ENCODE peak calls at places on chromosomes 4 and X, in five cellular contexts. Z, I, M, N and J are unnamed samples.

GRCh38 chr4:74793757-74794340 is 474 bp downstream of the BTC start:
- DNase-seq in N (peak), M (peak), I (peak), Z (no peak), J (peak)

GRCh38 chr4:88059781-88060180 is 52.3 kb downstream of the PKD2 start:
- DNase-seq in N (no peak), Z (no peak), M (no peak), I (no peak), J (no peak)

GRCh38 chr4:122384245-122384644 is 5.4 kb downstream of the ADAD1 start:
- DNase-seq in Z (no peak), N (no peak), M (no peak), I (no peak), J (no peak)

GRCh38 chr4:174222266-174222872 is 61.1 kb downstream of the FBXO8 start:
- DNase-seq in I (peak), N (no peak), Z (no peak), M (peak), J (peak)

GRCh38 chrX:21946925-21947641 is 6.6 kb downstream of the SMS start:
- DNase-seq in N (no peak), I (no peak), M (peak), Z (peak), J (peak)

GRCh38 chrX:85375333-85375738 is 4.1 kb downstream of the POF1B start:
- DNase-seq in I (no peak), M (no peak), N (no peak), Z (no peak), J (no peak)

GRCh38 chrX:9530848-9531274 is 66.0 kb downstream of the TBL1X start:
- DNase-seq in Z (peak), N (peak), M (peak), I (peak), J (peak)

GRCh38 chr4:83781434-83781833 is 245.5 kb downstream of the GPAT3 start:
- DNase-seq in Z (no peak), M (no peak), N (no peak), I (no peak), J (no peak)

GRCh38 chrX:139640259-139640658 is 67.7 kb downstream of the MCF2 start:
- DNase-seq in M (no peak), N (no peak), Z (no peak), I (no peak), J (no peak)

GRCh38 chr4:105417624-105418023 is 56.2 kb downstream of the PPA2 start:
- DNase-seq in M (peak), N (no peak), Z (no peak), I (no peak), J (peak)

GRCh38 chr4:100781433-100781832 is 263.6 kb upstream of the EMCN start:
- DNase-seq in M (no peak), Z (no peak), N (no peak), I (no peak), J (no peak)

GRCh38 chrX:150202641-150203248 is 160.4 kb upstream of the MAMLD1 start:
- DNase-seq in N (no peak), I (no peak), M (peak), Z (no peak), J (peak)

GRCh38 chr4:170089274-170089742 is 448 bp downstream of the AADAT start:
- DNase-seq in M (peak), Z (peak), N (no peak), I (no peak), J (peak)

GRCh38 chrX:153646620-153647373 is at the start of gene DUSP9:
- DNase-seq in Z (no peak), N (no peak), M (peak), I (no peak), J (peak)

GRCh38 chrX:135596495-135596894 is 76.0 kb downstream of the INTS6L start:
- DNase-seq in Z (no peak), N (peak), I (peak), M (peak), J (peak)

GRCh38 chr4:52298444-52298843 is 247.3 kb downstream of the SPATA18 start:
- DNase-seq in Z (no peak), M (peak), N (no peak), I (no peak), J (peak)

GRCh38 chr4:8021796-8022195 is 82.1 kb upstream of the AFAP1 start:
- DNase-seq in I (no peak), M (no peak), N (no peak), Z (no peak), J (no peak)

GRCh38 chrX:1576201-1577101 is 15.0 kb upstream of the AKAP17A start:
- DNase-seq in Z (no peak), M (no peak), I (no peak), N (no peak), J (no peak)

GRCh38 chrX:54452920-54453319 is 12.7 kb downstream of the TSR2 start:
- DNase-seq in I (peak), Z (no peak), N (no peak), M (peak), J (peak)

GRCh38 chr4:40189997-40190396 is 6.8 kb upstream of the RHOH start:
- DNase-seq in Z (no peak), N (no peak), I (peak), M (no peak), J (no peak)

GRCh38 chr4:152273343-152273742 is 262.5 kb downstream of the FBXW7 start:
- DNase-seq in Z (peak), I (no peak), M (no peak), N (no peak), J (peak)

GRCh38 chrX:48666649-48667048 is 16.9 kb upstream of the WAS start:
- DNase-seq in N (no peak), M (no peak), I (no peak), Z (no peak), J (no peak)

GRCh38 chrX:102185967-102186720 is 29.0 kb upstream of the TCP11X1 start:
- DNase-seq in N (no peak), M (no peak), Z (no peak), I (no peak), J (no peak)

GRCh38 chrX:48071064-48071985 is at the start of gene ZNF630:
- DNase-seq in N (peak), I (peak), Z (peak), M (peak), J (peak)

GRCh38 chrX:46574337-46574940 is 874 bp downstream of the CHST7 start:
- DNase-seq in N (peak), M (peak), I (peak), Z (no peak), J (no peak)

GRCh38 chr4:83440148-83440814 is 15.3 kb downstream of the HELQ start:
- DNase-seq in M (no peak), I (no peak), Z (no peak), N (peak), J (no peak)

GRCh38 chr4:14726441-14727405 is 275.6 kb upstream of the CPEB2 start:
- DNase-seq in N (no peak), I (peak), Z (peak), M (peak), J (peak)

GRCh38 chr4:101933855-101934254 is 143.3 kb downstream of the BANK1 start:
- DNase-seq in M (no peak), I (no peak), N (no peak), Z (no peak), J (no peak)

GRCh38 chr4:128155231-128155855 is 94.2 kb downstream of the LARP1B start:
- DNase-seq in I (no peak), N (no peak), Z (no peak), M (no peak), J (no peak)

GRCh38 chr4:76090241-76090691 is 15.8 kb downstream of the ART3 start:
- DNase-seq in I (peak), N (peak), M (peak), Z (peak), J (peak)

GRCh38 chrX:114581528-114582263 is 2.2 kb upstream of the HTR2C start:
- DNase-seq in N (peak), M (no peak), Z (no peak), I (no peak), J (no peak)

GRCh38 chr4:86233681-86234080 is 126.2 kb downstream of the MAPK10 start:
- DNase-seq in M (peak), Z (peak), I (no peak), N (no peak), J (no peak)

GRCh38 chr4:3416821-3417221 is 24.9 kb upstream of the HGFAC start:
- DNase-seq in I (no peak), M (no peak), Z (no peak), N (no peak), J (no peak)

GRCh38 chrX:10039821-10040793 is 72.9 kb downstream of the CLDN34 start:
- DNase-seq in Z (no peak), N (no peak), I (no peak), M (peak), J (peak)

GRCh38 chrX:44080083-44080482 is 106.9 kb upstream of the NDP start:
- DNase-seq in N (no peak), Z (no peak), I (no peak), M (no peak), J (no peak)

GRCh38 chrX:41802958-41803357 is 79.0 kb downstream of the GPR82 start:
- DNase-seq in N (no peak), I (no peak), M (peak), Z (no peak), J (no peak)

DNA sequence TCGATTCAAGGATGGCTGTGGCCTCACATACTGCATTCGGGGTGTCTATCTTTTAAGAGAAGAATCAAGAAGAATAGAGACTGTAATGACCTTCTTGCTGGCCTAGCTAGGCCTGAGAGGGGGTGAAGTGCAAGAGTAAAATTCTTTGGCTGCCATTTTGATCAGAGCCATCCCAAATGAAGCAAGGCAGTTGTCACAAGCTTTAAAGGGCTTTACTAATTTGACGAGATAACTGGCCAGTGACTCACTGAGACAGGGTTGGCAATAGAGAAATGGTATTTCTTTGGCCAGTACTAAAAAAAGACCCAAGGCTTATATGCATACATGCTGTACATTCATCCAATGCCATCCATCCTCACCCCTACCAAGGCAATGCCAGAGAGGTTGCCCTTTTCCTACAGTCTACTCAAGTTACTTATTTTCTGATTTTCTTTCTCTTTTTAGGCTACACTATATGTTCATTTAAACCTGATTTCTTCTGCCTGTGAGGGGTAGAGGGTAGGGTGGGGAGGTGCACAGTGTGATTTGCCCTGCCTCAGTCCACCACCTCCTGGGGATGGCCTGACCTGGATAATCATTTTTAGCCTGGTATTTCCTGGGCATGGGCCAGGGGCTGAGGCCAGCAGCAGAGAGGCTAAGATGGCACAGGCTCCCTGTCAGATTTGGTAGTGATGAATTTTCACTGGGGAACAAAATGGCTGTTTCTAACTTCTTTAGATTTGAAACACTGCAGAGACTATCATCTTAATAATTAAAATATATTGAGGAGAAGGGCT is 32.2 kb downstream of the ATG4A start:
- DNase-seq in I (no peak), M (no peak), N (no peak), Z (peak), J (no peak)
- TF ChIP-seq CTCF in I (no peak), M (no peak), N (no peak), Z (no peak), J (no peak)

GRCh38 chr4:110621328-110621812 is 1.5 kb downstream of the PITX2 start:
- DNase-seq in M (no peak), Z (no peak), I (no peak), N (no peak), J (no peak)
- H3K4me3 ChIP-seq in M (no peak), Z (no peak), I (no peak), N (no peak), J (peak)

GRCh38 chr4:80125252-80126177 is 52.5 kb upstream of the ANTXR2 start:
- DNase-seq in Z (peak), M (peak), I (peak), N (no peak), J (peak)
- TF ChIP-seq CTCF in Z (peak), M (peak), I (peak), N (peak), J (peak)

GRCh38 chrX:68903111-68903510 is 74.3 kb downstream of the EFNB1 start:
- DNase-seq in Z (no peak), I (no peak), M (peak), N (no peak), J (no peak)
- H3K4me3 ChIP-seq in Z (no peak), I (no peak), M (no peak), N (no peak), J (no peak)

GRCh38 chr4:25792843-25793242 is 69.9 kb downstream of the SEL1L3 start:
- DNase-seq in Z (no peak), M (no peak), I (no peak), N (no peak), J (no peak)

GRCh38 chr4:25797136-25797535 is 65.7 kb downstream of the SEL1L3 start:
- DNase-seq in M (no peak), N (no peak), I (no peak), Z (no peak), J (no peak)

GRCh38 chr4:25795091-25795490 is 67.7 kb downstream of the SEL1L3 start:
- DNase-seq in Z (no peak), I (no peak), M (no peak), N (no peak), J (no peak)

GRCh38 chr4:25792200-25792791 is 70.5 kb downstream of the SEL1L3 start:
- DNase-seq in N (no peak), M (peak), Z (no peak), I (peak), J (no peak)

DNA sequence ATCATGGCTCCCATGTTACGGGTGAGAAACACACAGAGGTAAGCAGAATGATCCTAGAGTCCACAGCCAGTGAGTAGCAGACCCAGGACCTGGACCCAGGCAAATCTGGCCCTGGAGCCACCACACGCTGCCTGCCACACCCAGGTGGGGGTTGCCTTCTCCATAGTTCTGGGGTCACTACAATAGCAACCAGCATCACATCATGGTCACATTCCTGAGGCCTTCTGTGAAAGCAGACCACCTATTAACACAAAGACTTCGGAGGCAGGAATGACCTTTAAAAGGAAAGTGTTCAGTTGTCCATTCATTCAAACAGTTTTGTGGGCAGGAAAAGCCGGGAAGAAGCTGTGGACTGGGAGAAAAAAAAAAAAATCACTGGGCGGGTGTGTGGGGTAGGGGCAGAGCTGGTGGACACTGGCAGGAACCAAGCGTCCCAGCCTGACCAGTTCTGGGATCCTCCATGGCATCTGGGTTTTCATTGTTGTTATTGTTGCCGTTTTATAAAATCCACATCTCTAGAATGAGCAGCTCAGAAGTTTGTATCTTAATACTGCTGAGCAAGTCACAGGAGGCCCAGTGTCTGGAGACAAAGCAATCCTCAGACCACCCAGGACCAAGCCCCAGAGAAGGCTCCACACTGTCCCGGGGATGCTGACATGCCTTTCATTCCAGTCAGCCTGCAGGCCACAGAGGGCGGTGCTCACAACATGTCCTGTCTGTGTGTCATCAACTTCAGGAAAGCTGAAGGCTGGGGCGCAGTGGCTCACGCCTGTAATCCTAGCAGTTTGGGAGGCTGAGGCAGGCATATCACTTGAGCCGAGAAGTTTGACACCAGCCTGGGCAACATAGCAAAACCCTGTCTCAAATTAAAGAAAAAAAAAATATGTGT is 67.0 kb downstream of the SEL1L3 start:
- DNase-seq in M (peak), Z (peak), N (no peak), I (no peak), J (peak)
- TF ChIP-seq CTCF in M (peak), Z (no peak), N (no peak), I (no peak), J (no peak)

GRCh38 chrX:40040686-40041461 is 56.9 kb downstream of the BCOR start:
- DNase-seq in Z (no peak), M (no peak), N (no peak), I (no peak), J (no peak)
- H3K4me3 ChIP-seq in Z (no peak), M (no peak), N (no peak), I (no peak), J (no peak)

DNA sequence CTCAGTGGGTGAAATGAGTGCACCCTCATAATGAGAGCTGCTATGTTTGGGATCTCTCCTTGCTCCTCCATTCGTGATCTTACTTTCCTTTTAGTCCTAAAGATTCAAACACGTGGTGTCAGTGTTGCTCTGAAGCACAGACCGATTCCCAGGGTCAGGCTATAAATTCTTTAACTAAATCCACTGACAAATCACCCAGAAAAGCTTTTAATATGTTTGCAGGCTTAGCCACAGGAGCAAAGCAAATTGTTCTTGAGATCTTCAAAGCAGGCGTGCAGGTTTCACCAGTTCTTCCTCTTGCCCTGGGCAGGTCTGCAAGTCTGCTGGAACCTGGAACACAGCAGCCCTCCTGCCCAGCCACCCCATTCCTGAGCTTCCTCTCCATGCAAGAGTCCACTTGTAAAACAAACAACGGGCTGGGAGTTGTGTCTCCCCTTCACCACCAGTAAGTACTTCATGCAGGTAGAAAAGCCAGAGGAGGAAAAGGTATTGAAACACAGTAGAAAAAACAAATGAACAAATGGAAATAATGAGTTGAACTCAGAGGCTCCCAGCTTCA is 70.1 kb upstream of the ENPP6 start:
- DNase-seq in Z (no peak), N (peak), I (peak), M (peak), J (peak)
- TF ChIP-seq CTCF in Z (no peak), N (no peak), I (no peak), M (no peak), J (peak)

GRCh38 chrX:145817666-145818521 is at the start of gene SLITRK2:
- DNase-seq in I (no peak), Z (no peak), M (no peak), N (no peak), J (peak)
- H3K4me3 ChIP-seq in I (no peak), Z (peak), M (no peak), N (no peak), J (no peak)

GRCh38 chrX:132716006-132716405 is 227.2 kb upstream of the MBNL3 start:
- DNase-seq in Z (no peak), I (no peak), M (peak), N (no peak), J (no peak)
- TF ChIP-seq CTCF in Z (peak), I (no peak), M (peak), N (peak), J (peak)

DNA sequence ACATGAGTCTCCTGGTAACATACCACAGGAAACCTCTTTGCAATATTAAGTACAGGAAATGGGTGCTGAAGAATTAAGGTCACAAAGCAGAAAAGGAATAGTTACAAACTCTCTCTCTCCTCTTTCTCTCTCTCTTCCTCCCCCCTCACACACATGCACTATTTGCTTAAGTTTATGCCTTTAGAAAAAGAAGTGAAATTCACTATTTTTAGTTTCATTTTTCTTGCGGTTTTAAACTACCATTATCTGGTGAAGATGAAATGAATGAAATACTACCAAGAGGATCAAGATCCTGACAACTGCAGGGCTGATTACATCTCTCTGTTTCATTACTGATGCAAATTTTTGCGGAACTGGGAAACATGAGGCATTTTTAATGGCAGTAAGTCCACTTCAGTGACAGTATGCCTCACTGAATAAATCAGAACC is 64.3 kb upstream of the FTHL17 start:
- DNase-seq in Z (no peak), M (no peak), I (peak), N (peak), J (no peak)
- H3K4me3 ChIP-seq in Z (no peak), M (no peak), I (no peak), N (no peak), J (no peak)